ENCODE peak calls at places on chromosomes 16 and 17, in seven cellular contexts. Q is kidney; M is activated naive CD4-positive, alpha-beta T cell treated with anti-CD3 and anti-CD28 coated beads for 36 hours; J is NCI-H460; D is amniotic epithelial cell; K is HT1080; U is NCI-H1092 treated with DMSO at 0.1 percent for 48 hours. W is an unnamed sample.

GRCh38 chr17:48564200-48565023 is 13.7 kb downstream of the HOXB4 start:
- DNase-seq in Q (peak), M (no peak), J (no peak), D (peak), K (no peak), U (no peak), W (peak)

GRCh38 chr17:77375917-77376651 is 235.3 kb downstream of the SEC14L1 start:
- DNase-seq in Q (no peak), M (peak), J (no peak), D (peak), K (peak), U (no peak), W (peak)

GRCh38 chr17:41687828-41688640 is 651 bp upstream of the EIF1 start:
- DNase-seq in Q (peak), M (peak), J (peak), D (peak), K (peak), U (peak), W (peak)

GRCh38 chr16:2500634-2500936 is 13.2 kb upstream of the ATP6V0C start:
- DNase-seq in Q (peak), M (no peak), J (no peak), D (no peak), K (no peak), U (no peak), W (no peak)

GRCh38 chr17:50783193-50783660 is 15.9 kb upstream of the ANKRD40CL start:
- DNase-seq in Q (peak), M (peak), J (peak), D (peak), K (peak), U (peak), W (peak)

GRCh38 chr17:2776589-2777241 is 19.5 kb upstream of the RAP1GAP2 start:
- DNase-seq in Q (no peak), M (peak), J (no peak), D (no peak), K (no peak), U (peak), W (no peak)

GRCh38 chr16:23920446-23920845 is 84.7 kb downstream of the PRKCB start:
- DNase-seq in Q (no peak), M (no peak), J (no peak), D (no peak), K (no peak), U (no peak), W (no peak)

GRCh38 chr17:57563968-57564367 is 181.1 kb downstream of the CCDC182 start:
- DNase-seq in Q (no peak), M (no peak), J (no peak), D (no peak), K (no peak), U (peak), W (no peak)

GRCh38 chr17:74433421-74434121 is 1.7 kb downstream of the GPRC5C start:
- DNase-seq in Q (peak), M (no peak), J (no peak), D (no peak), K (no peak), U (no peak), W (no peak)

GRCh38 chr16:56871172-56871593 is 6.2 kb downstream of the SLC12A3 start:
- DNase-seq in Q (no peak), M (peak), J (no peak), D (peak), K (peak), U (no peak), W (peak)

GRCh38 chr17:34628883-34629282 is 49.5 kb downstream of the TMEM132E start:
- DNase-seq in Q (no peak), M (no peak), J (no peak), D (no peak), K (no peak), U (no peak), W (no peak)

GRCh38 chr16:89629827-89630610 is 16.6 kb downstream of the DPEP1 start:
- DNase-seq in Q (no peak), M (no peak), J (no peak), D (no peak), K (no peak), U (no peak), W (no peak)

GRCh38 chr16:11946433-11946832 is 4.6 kb upstream of the NPIPB2 start:
- DNase-seq in Q (no peak), M (no peak), J (no peak), D (peak), K (peak), U (no peak), W (peak)

GRCh38 chr17:49699967-49700575 is 7.7 kb downstream of the SLC35B1 start:
- DNase-seq in Q (no peak), M (no peak), J (no peak), D (no peak), K (no peak), U (no peak), W (no peak)

GRCh38 chr17:41151525-41151924 is 1.9 kb upstream of the KRTAP4-5 start:
- DNase-seq in Q (no peak), M (no peak), J (no peak), D (no peak), K (no peak), U (no peak), W (no peak)